ENCODE peak calls at places on chromosomes 7 and 10, in eight cellular contexts. I is WERI-Rb-1, K is GM23338, L is fibroblast of villous mesenchyme, M is dorsolateral prefrontal cortex, V is AG04450, A is GM13977, U is nephron progenitor cell. G is an unnamed sample.

GRCh38 chr7:30679664-30680063 is 2.6 kb downstream of the CRHR2 start:
- DNase-seq in V (no peak), I (no peak), M (no peak), U (no peak), L (no peak), K (no peak), A (no peak), G (no peak)

GRCh38 chr10:71449026-71449425 is 52.3 kb downstream of the CDH23 start:
- DNase-seq in L (no peak), V (no peak), K (no peak), U (no peak), I (no peak), M (no peak), A (no peak), G (no peak)

GRCh38 chr10:21398549-21399345 is 126.7 kb downstream of the SKIDA1 start:
- DNase-seq in M (no peak), A (no peak), K (no peak), L (peak; percentile 36), I (no peak), V (no peak), U (no peak), G (no peak)

GRCh38 chr10:69693886-69694285 is 63.8 kb downstream of the FAM241B start:
- DNase-seq in L (no peak), A (no peak), M (no peak), I (no peak), V (no peak), U (no peak), K (no peak), G (no peak)

GRCh38 chr10:68105820-68106219 is 3.5 kb upstream of the MYPN start:
- DNase-seq in L (peak; percentile 48), V (no peak), M (no peak), A (no peak), K (no peak), U (no peak), I (peak; percentile 30), G (no peak)

GRCh38 chr10:3895045-3895609 is 110.1 kb upstream of the KLF6 start:
- DNase-seq in I (peak; percentile 14), K (no peak), V (no peak), M (no peak), U (no peak), A (no peak), L (peak; percentile 37), G (no peak)

GRCh38 chr10:88493676-88494483 is 89.2 kb downstream of the RNLS start:
- DNase-seq in U (no peak), V (peak; percentile 33), L (no peak), M (no peak), I (no peak), A (no peak), K (no peak), G (no peak)

GRCh38 chr7:16026253-16027020 is 340.0 kb upstream of the MEOX2 start:
- DNase-seq in V (peak; percentile 42), A (no peak), M (no peak), L (peak; percentile 5), I (no peak), K (no peak), U (no peak), G (no peak)

GRCh38 chr7:158110661-158111555 is 476.7 kb downstream of the PTPRN2 start:
- DNase-seq in U (no peak), V (no peak), A (no peak), M (no peak), I (no peak), K (no peak), L (no peak), G (no peak)

GRCh38 chr7:123208793-123209192 is 9.0 kb upstream of the SLC13A1 start:
- DNase-seq in K (peak; percentile 43), V (no peak), M (no peak), A (no peak), L (peak; percentile 26), U (no peak), I (peak; percentile 17), G (no peak)
- TF ChIP-seq CTCF in K (peak; percentile 50), V (no peak), M (no peak), A (no peak), L (peak; percentile 54), U (peak; percentile 31), I (peak; percentile 56), G (peak; percentile 36)

GRCh38 chr10:104301907-104302690 is 33.1 kb downstream of the GSTO2 start:
- DNase-seq in V (no peak), U (no peak), I (no peak), M (no peak), A (no peak), K (no peak), L (no peak), G (no peak)
- TF ChIP-seq CTCF in V (no peak), U (no peak), I (no peak), M (no peak), A (no peak), K (no peak), L (no peak), G (no peak)

GRCh38 chr7:107344799-107345198 is 125.1 kb upstream of the GPR22 start:
- DNase-seq in M (no peak), A (no peak), I (no peak), V (no peak), U (no peak), L (no peak), K (no peak), G (no peak)
- TF ChIP-seq CTCF in M (no peak), A (no peak), I (no peak), V (no peak), U (no peak), L (no peak), K (no peak), G (no peak)

GRCh38 chr10:120783098-120783497 is 68.1 kb upstream of the WDR11 start:
- DNase-seq in L (no peak), K (no peak), V (no peak), U (no peak), A (no peak), M (no peak), I (no peak), G (no peak)
- TF ChIP-seq CTCF in L (no peak), K (no peak), V (no peak), U (no peak), A (no peak), M (no peak), I (no peak), G (no peak)

GRCh38 chr10:19493917-19494316 is 322.3 kb upstream of the PLXDC2 start:
- DNase-seq in M (no peak), L (no peak), K (peak; percentile 19), U (no peak), V (no peak), A (no peak), I (no peak), G (no peak)

GRCh38 chr10:19488592-19489280 is 327.5 kb upstream of the PLXDC2 start:
- DNase-seq in I (no peak), U (peak; percentile 70), M (peak; percentile 31), V (no peak), L (peak; percentile 12), A (no peak), K (peak; percentile 91), G (peak; percentile 49)
- TF ChIP-seq CTCF in I (no peak), U (peak; percentile 10), M (peak; percentile 10), V (peak; percentile 35), L (peak; percentile 37), A (no peak), K (peak; percentile 37), G (peak; percentile 48)

DNA sequence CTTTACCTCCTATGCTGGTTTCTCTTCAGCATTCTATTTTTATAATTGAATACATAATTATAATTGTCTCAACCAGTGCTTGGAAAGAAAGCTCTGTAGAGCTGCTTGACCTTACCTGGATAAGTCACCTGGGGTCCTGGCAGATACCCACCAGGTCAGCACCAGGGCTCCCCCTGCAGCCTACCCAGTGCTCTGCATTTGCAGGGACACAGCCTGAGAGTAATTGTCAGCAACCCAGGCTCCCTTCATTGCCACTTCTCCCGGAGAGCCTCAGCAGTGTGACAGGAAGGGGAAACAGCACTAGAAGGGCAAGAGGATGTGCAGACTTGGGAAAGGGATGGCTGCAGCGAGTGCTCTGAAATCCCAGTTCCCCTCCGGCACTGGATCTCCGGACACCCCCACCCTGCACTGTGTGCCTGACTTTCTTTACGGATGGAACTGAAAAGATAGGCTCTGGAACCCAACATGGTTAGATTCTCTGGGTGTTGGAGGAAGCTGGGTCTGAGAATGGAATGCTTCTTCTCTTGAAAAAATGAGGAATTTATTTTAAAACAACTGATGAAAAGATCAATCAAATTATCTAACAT is 11.4 kb upstream of the PAX4 start:
- DNase-seq in L (no peak), K (peak; percentile 93), M (no peak), A (peak; percentile 42), I (peak; percentile 75), V (no peak), U (peak; percentile 59), G (peak; percentile 51)
- TF ChIP-seq CTCF in L (peak; percentile 47), K (peak; percentile 83), M (no peak), A (peak; percentile 65), I (peak; percentile 90), V (peak; percentile 40), U (peak; percentile 50), G (peak; percentile 72)

GRCh38 chr10:103982639-103983038 is 15.7 kb downstream of the SLK start:
- DNase-seq in I (peak; percentile 58), A (no peak), K (peak; percentile 84), L (no peak), V (no peak), M (no peak), U (peak; percentile 21), G (no peak)
- TF ChIP-seq CTCF in I (peak; percentile 69), A (peak; percentile 46), K (peak; percentile 69), L (peak; percentile 30), V (peak; percentile 13), M (peak; percentile 46), U (no peak), G (peak; percentile 31)

GRCh38 chr7:112199672-112200071 is 6.5 kb downstream of the DOCK4 start:
- DNase-seq in U (no peak), V (no peak), L (no peak), M (no peak), A (no peak), I (no peak), K (no peak), G (no peak)
- TF ChIP-seq CTCF in U (no peak), V (no peak), L (no peak), M (no peak), A (no peak), I (no peak), K (no peak), G (no peak)

GRCh38 chr10:97332586-97333350 is 1.8 kb downstream of the FRAT2 start:
- DNase-seq in U (peak; percentile 23), L (peak; percentile 88), I (no peak), M (peak; percentile 55), V (peak; percentile 47), K (peak; percentile 59), A (no peak), G (no peak)
- TF ChIP-seq CTCF in U (no peak), L (peak; percentile 55), I (no peak), M (peak; percentile 47), V (peak; percentile 62), K (no peak), A (no peak), G (peak; percentile 13)

G was measured in progenitor cell of endocrine pancreas.